ENCODE peak calls at places on chromosome 2, in four cellular contexts. A is EH; B is CD8-positive, alpha-beta T cell; O is GM04503. L is an unnamed sample.

GRCh38 chr2:223852281-223852795 is 15.0 kb upstream of the AP1S3 start:
- DNase-seq in A (no peak), O (no peak), B (no peak), L (no peak)

GRCh38 chr2:45123521-45124191 is 114.4 kb upstream of the SIX2 start:
- DNase-seq in A (no peak), O (no peak), B (no peak), L (no peak)

GRCh38 chr2:215548714-215549113 is 112.8 kb upstream of the FN1 start:
- DNase-seq in B (no peak), O (no peak), A (peak; percentile 35), L (peak; percentile 26)

GRCh38 chr2:223585691-223586090 is 16.5 kb downstream of the SCG2 start:
- DNase-seq in O (no peak), B (no peak), A (peak; percentile 29), L (peak; percentile 58)

GRCh38 chr2:180882959-180883358 is 97.4 kb upstream of the UBE2E3 start:
- DNase-seq in B (no peak), A (no peak), O (no peak), L (no peak)

GRCh38 chr2:9096761-9097160 is 93.3 kb upstream of the MBOAT2 start:
- DNase-seq in A (no peak), B (no peak), O (no peak), L (no peak)

GRCh38 chr2:173184031-173185004 is 108.7 kb downstream of the MAP3K20 start:
- DNase-seq in A (peak; percentile 100), O (peak; percentile 99), B (no peak), L (peak; percentile 99)

GRCh38 chr2:118667964-118668363 is 179.5 kb downstream of the EN1 start:
- DNase-seq in O (peak; percentile 85), A (peak; percentile 85), B (no peak), L (peak; percentile 53)

GRCh38 chr2:168256448-168256847 is 9.1 kb upstream of the STK39 start:
- DNase-seq in O (no peak), A (no peak), B (no peak), L (no peak)

GRCh38 chr2:154403242-154403790 is 295.2 kb upstream of the KCNJ3 start:
- DNase-seq in A (no peak), B (no peak), O (no peak), L (no peak)

L was measured in ELR.